ENCODE peak calls at places on chromosomes 7 and 10, in five cellular contexts. W is SK-N-SH, N is HL-60, V is HepG2, J is H1. D is an unnamed sample.
A peak's percentile ranks its signal among the peaks of the same experiment; 100 is the strongest.

GRCh38 chr7:105164751-105165150 is 150.7 kb downstream of the KMT2E start:
- DNase-seq in W (no peak), N (no peak), V (no peak), J (no peak), D (no peak)

GRCh38 chr10:14491814-14492213 is 161.1 kb upstream of the FRMD4A start:
- DNase-seq in W (no peak), N (no peak), V (no peak), J (no peak), D (no peak)

GRCh38 chr10:79424221-79425073 is 21.0 kb downstream of the ZCCHC24 start:
- DNase-seq in W (no peak), N (no peak), V (peak; percentile 91), J (no peak), D (no peak)

GRCh38 chr10:98028168-98028770 is 2.2 kb downstream of the CRTAC1 start:
- DNase-seq in W (peak; percentile 75), N (peak; percentile 49), V (peak; percentile 33), J (peak; percentile 34), D (peak; percentile 80)

GRCh38 chr10:103888113-103888841 is 29.7 kb downstream of the STN1 start:
- DNase-seq in W (peak; percentile 51), N (peak; percentile 35), V (peak; percentile 41), J (no peak), D (peak; percentile 33)

GRCh38 chr7:154777023-154777422 is 225.9 kb downstream of the PAXIP1 start:
- DNase-seq in W (peak; percentile 58), N (no peak), V (no peak), J (no peak), D (peak; percentile 39)

GRCh38 chr7:80273327-80273726 is 138.7 kb downstream of the GNAI1 start:
- DNase-seq in W (no peak), N (no peak), V (no peak), J (no peak), D (no peak)

GRCh38 chr10:50216894-50217293 is 34.4 kb downstream of the ASAH2 start:
- DNase-seq in W (no peak), N (peak; percentile 32), V (peak; percentile 46), J (no peak), D (no peak)

GRCh38 chr7:131557521-131558385 is 1.3 kb upstream of the PODXL start:
- DNase-seq in W (peak; percentile 86), N (no peak), V (no peak), J (peak; percentile 75), D (no peak)
- TF ChIP-seq GABPA in W (no peak), N (no peak), V (no peak), J (no peak), D (no peak)

GRCh38 chr10:44984671-44985101 is 6.1 kb upstream of the DEPP1 start:
- DNase-seq in W (no peak), N (no peak), V (no peak), J (no peak), D (no peak)
- TF ChIP-seq GABPA in W (no peak), N (no peak), V (no peak), J (no peak), D (no peak)

GRCh38 chr10:95789928-95790327 is 34.0 kb downstream of the ENTPD1 start:
- DNase-seq in W (no peak), N (peak; percentile 13), V (no peak), J (no peak), D (no peak)
- TF ChIP-seq GABPA in W (no peak), N (no peak), V (no peak), J (no peak), D (no peak)

DNA sequence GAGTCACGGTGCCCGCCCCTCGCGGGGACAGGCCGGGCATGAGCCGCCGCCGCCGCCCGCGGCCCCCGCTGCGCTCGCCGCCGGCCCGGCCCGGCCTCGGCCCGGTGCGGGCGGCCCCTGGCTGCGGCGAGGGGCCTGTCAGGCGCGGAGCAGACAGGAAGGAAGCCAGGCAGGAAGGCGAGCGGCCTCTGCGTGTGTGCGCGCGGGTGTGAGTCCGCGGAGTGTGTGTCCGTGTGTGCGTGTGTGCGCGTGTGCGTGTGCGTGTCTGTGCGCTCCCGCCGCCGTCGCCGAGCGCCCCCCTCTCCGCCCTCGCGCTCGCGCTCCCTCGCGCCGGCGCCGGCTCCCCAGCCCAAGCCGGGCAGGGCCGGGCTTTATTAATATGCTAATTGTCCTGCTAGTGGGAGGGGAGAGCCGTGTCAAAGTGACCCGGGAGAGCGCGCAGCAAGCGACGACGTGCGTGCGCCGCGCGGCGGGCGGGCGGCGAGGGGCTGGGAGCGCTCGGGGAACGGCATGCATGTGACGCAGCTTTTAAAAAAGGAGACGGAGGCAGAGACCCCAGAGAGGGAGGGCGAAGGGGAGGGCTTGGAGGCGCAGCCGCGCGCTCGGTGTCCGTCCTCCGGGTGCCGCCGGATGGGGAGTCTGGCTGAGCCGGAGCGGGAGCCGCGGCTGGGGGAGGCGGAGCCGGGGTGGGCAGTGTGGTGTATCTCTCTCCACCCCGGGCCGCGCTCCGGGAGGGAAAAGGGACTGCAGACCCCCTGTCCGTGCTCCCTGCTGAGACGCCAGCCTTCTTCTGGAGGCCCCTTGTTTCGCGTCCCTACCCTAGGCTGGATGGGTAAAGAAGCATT is at the start of gene LDB1:
- DNase-seq in W (peak; percentile 85), N (peak; percentile 84), V (peak; percentile 62), J (no peak), D (peak; percentile 68)
- TF ChIP-seq GABPA in W (no peak), N (peak; percentile 30), V (no peak), J (no peak), D (peak; percentile 60)

GRCh38 chr10:83965473-83965872 is 173.8 kb upstream of the GHITM start:
- DNase-seq in W (no peak), N (no peak), V (no peak), J (no peak), D (no peak)
- TF ChIP-seq GABPA in W (no peak), N (no peak), V (no peak), J (no peak), D (no peak)

DNA sequence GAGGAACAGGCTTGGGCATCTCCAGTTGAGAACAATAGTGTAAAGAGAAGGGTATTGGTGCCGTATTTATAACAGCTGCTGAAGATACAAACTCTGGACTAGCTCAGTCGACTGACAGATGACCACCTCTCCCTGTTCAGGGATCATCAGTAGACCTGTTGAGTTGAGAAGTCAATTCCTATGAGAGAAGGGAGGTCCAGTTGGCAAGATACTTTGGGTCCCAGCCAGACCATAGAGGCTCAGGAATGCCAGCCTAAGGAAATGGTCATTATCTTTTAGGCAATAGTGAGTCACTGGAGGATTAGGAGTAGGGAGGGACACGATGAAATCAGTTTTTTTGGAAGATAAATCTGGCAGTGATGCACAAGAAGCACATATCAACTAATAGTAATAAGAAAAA is 202.9 kb downstream of the TRIL start:
- DNase-seq in W (no peak), N (no peak), V (no peak), J (no peak), D (no peak)
- TF ChIP-seq GABPA in W (no peak), N (no peak), V (no peak), J (no peak), D (no peak)

GRCh38 chr10:5663692-5664427 is 2.5 kb downstream of the ASB13 start:
- DNase-seq in W (peak; percentile 72), N (no peak), V (no peak), J (no peak), D (no peak)

GRCh38 chr10:5668429-5668828 is 2.0 kb upstream of the ASB13 start:
- DNase-seq in W (no peak), N (no peak), V (no peak), J (no peak), D (no peak)

GRCh38 chr10:5669609-5670008 is 3.2 kb upstream of the ASB13 start:
- DNase-seq in W (no peak), N (no peak), V (no peak), J (no peak), D (peak; percentile 43)

GRCh38 chr10:5665380-5666323 is 743 bp downstream of the ASB13 start:
- DNase-seq in W (peak; percentile 76), N (peak; percentile 32), V (peak; percentile 28), J (no peak), D (no peak)

DNA sequence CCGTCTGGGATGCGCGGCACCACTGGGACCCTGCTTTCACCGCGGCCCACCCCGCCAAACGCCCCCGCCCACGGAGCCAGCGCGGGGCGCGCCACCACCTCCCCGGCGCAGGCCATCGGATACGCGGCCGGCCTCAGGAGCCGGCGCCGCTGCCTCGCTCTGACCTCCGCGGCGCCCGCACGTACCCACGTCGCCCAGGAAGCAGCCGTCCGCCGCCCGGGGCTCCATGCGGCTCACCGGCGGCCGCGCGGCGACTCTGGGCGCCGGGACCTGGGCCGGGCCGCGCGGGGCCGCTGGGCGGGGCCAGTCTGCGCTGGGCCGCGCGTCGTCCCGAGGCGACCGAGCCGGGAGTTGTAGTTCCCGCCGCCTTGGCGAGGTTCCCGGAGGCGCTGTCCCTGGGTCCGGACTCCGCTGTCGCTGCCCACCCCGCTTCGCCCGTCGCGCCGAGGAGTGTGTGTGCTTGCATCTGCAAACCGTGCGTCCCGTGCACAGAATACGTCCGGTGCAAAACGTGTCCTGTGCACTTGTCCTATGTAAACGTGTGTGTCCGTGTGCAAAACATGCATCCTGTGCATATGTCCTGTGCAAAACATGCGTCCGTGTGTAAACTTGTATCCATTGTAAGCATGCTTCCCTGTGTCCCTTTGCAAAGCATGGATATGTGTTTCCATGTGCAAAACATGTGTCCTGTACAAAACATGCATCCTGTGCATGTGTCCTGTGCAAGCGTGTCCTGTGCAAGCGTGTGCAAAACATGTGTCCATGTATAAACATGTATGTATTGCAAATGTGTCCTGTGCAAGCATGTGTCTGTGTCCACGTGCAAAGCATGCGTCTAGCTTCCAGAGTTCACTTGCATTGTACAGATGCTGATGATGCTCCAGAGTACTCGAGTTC is at the start of gene ASB13:
- DNase-seq in W (peak; percentile 93), N (peak; percentile 34), V (peak; percentile 54), J (no peak), D (peak; percentile 85)
- TF ChIP-seq GABPA in W (no peak), N (no peak), V (peak; percentile 6), J (no peak), D (no peak)

GRCh38 chr7:157867685-157868305 is 531.0 kb downstream of the DNAJB6 start:
- DNase-seq in W (no peak), N (no peak), V (no peak), J (no peak), D (no peak)
- TF ChIP-seq GABPA in W (no peak), N (no peak), V (no peak), J (no peak), D (no peak)

GRCh38 chr7:3206771-3207191 is 94.3 kb upstream of the SDK1 start:
- DNase-seq in W (no peak), N (no peak), V (no peak), J (no peak), D (no peak)
- TF ChIP-seq GABPA in W (no peak), N (no peak), V (no peak), J (no peak), D (no peak)

DNA sequence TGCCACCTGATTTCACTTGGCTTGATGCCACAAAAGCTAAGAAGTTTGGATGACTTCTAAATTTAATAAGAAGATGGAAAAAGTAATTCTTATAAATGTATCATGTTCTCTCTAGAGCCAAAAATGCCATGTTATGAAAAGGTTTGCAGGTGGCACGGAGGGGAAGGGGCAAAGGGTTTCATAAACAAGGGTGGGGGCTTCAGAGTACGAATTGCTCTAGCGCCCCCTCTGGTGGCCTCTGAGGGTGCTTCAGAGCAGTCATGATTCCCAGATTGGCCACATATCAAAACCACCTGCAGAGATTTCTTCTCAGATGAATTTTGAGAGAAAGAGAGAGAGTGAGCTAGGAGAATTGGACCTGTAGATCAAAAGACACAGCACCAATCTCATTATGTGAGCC is 208.6 kb upstream of the YAE1 start:
- DNase-seq in W (no peak), N (no peak), V (no peak), J (no peak), D (peak; percentile 33)
- TF ChIP-seq GABPA in W (no peak), N (no peak), V (no peak), J (no peak), D (no peak)

D was measured in K562.